ENCODE peak calls at places on chromosomes 12 and 14, in four cellular contexts. One of them, this sample, is unnamed.

GRCh38 chr12:105206686-105207374 is 29.1 kb downstream of the APPL2 start:
- DNase-seq in H9: no peak
- DNase-seq in IMR-90: peak
- DNase-seq in mesendoderm: no peak
- DNase-seq in this sample: no peak

GRCh38 chr14:48251290-48251689 is 575.9 kb upstream of the MDGA2 start:
- DNase-seq in H9: no peak
- DNase-seq in IMR-90: no peak
- DNase-seq in mesendoderm: no peak
- DNase-seq in this sample: no peak

GRCh38 chr12:58309806-58310205 is 368.4 kb downstream of the ATP23 start:
- DNase-seq in H9: no peak
- DNase-seq in IMR-90: no peak
- DNase-seq in mesendoderm: no peak
- DNase-seq in this sample: no peak

GRCh38 chr12:68065687-68066086 is 76.4 kb downstream of the IFNG-AS1 start:
- DNase-seq in H9: no peak
- DNase-seq in IMR-90: no peak
- DNase-seq in mesendoderm: no peak
- DNase-seq in this sample: no peak

GRCh38 chr12:9741726-9742125 is 8.8 kb upstream of the CLECL1 start:
- DNase-seq in H9: no peak
- DNase-seq in IMR-90: no peak
- DNase-seq in mesendoderm: no peak
- DNase-seq in this sample: no peak

GRCh38 chr12:26845057-26845666 is 12.2 kb upstream of the ITPR2 start:
- DNase-seq in H9: peak
- DNase-seq in IMR-90: peak
- DNase-seq in mesendoderm: peak
- DNase-seq in this sample: peak

GRCh38 chr12:114779647-114780046 is 95.7 kb upstream of the TBX3 start:
- DNase-seq in H9: no peak
- DNase-seq in IMR-90: no peak
- DNase-seq in mesendoderm: no peak
- DNase-seq in this sample: no peak

GRCh38 chr12:104939089-104939488 is 19.0 kb downstream of the SLC41A2 start:
- DNase-seq in H9: no peak
- DNase-seq in IMR-90: no peak
- DNase-seq in mesendoderm: no peak
- DNase-seq in this sample: no peak

GRCh38 chr14:72401632-72402428 is 469.6 kb downstream of the RGS6 start:
- DNase-seq in H9: no peak
- DNase-seq in IMR-90: no peak
- DNase-seq in mesendoderm: no peak
- DNase-seq in this sample: no peak

GRCh38 chr12:5592313-5592712 is 160.4 kb downstream of the NTF3 start:
- DNase-seq in H9: no peak
- DNase-seq in IMR-90: no peak
- DNase-seq in mesendoderm: no peak
- DNase-seq in this sample: no peak

GRCh38 chr12:108784270-108784669 is 53.0 kb upstream of the CORO1C start:
- DNase-seq in H9: no peak
- DNase-seq in IMR-90: no peak
- DNase-seq in mesendoderm: no peak
- DNase-seq in this sample: no peak

GRCh38 chr14:83741269-83741668 is 1788.7 kb upstream of the FLRT2 start:
- DNase-seq in H9: no peak
- DNase-seq in IMR-90: no peak
- DNase-seq in mesendoderm: no peak
- DNase-seq in this sample: no peak

GRCh38 chr12:64186789-64187188 is 35.3 kb downstream of the KICS2 start:
- DNase-seq in H9: no peak
- DNase-seq in IMR-90: peak
- DNase-seq in mesendoderm: no peak
- DNase-seq in this sample: no peak

GRCh38 chr12:30908389-30909087 is 18.0 kb upstream of the TSPAN11 start:
- DNase-seq in H9: no peak
- DNase-seq in IMR-90: peak
- DNase-seq in mesendoderm: no peak
- DNase-seq in this sample: no peak

GRCh38 chr12:121806556-121807308 is 2.9 kb downstream of the SETD1B start:
- DNase-seq in H9: no peak
- DNase-seq in IMR-90: no peak
- DNase-seq in mesendoderm: peak
- DNase-seq in this sample: no peak

GRCh38 chr14:36254020-36254614 is 66.3 kb downstream of the MBIP start:
- DNase-seq in H9: peak
- DNase-seq in IMR-90: peak
- DNase-seq in mesendoderm: peak
- DNase-seq in this sample: no peak

GRCh38 chr12:66688836-66689439 is 10.1 kb upstream of the GRIP1 start:
- DNase-seq in H9: peak
- DNase-seq in IMR-90: peak
- DNase-seq in mesendoderm: peak
- DNase-seq in this sample: peak

GRCh38 chr14:56247495-56248087 is 129.4 kb downstream of the PELI2 start:
- DNase-seq in H9: no peak
- DNase-seq in IMR-90: peak
- DNase-seq in mesendoderm: no peak
- DNase-seq in this sample: no peak

GRCh38 chr12:49355913-49356312 is 9.2 kb downstream of the DNAJC22 start:
- DNase-seq in H9: no peak
- DNase-seq in IMR-90: no peak
- DNase-seq in mesendoderm: no peak
- DNase-seq in this sample: no peak

GRCh38 chr14:23324993-23325392 is 3.7 kb downstream of the PABPN1 start:
- DNase-seq in H9: no peak
- DNase-seq in IMR-90: no peak
- DNase-seq in mesendoderm: no peak
- DNase-seq in this sample: no peak

GRCh38 chr14:24132976-24133375 is 2.5 kb downstream of the FITM1 start:
- DNase-seq in H9: no peak
- DNase-seq in IMR-90: no peak
- DNase-seq in mesendoderm: no peak
- DNase-seq in this sample: no peak

GRCh38 chr14:37142835-37143499 is 29.4 kb downstream of the SLC25A21 start:
- DNase-seq in H9: no peak
- DNase-seq in IMR-90: peak
- DNase-seq in mesendoderm: peak
- DNase-seq in this sample: no peak

GRCh38 chr14:86221755-86222154 is 691.8 kb downstream of the FLRT2 start:
- DNase-seq in H9: no peak
- DNase-seq in IMR-90: peak
- DNase-seq in mesendoderm: peak
- DNase-seq in this sample: no peak

GRCh38 chr12:106170285-106170684 is 31.5 kb upstream of the NUAK1 start:
- DNase-seq in H9: no peak
- DNase-seq in IMR-90: peak
- DNase-seq in mesendoderm: no peak
- DNase-seq in this sample: no peak

GRCh38 chr14:101246894-101247853 is 314.1 kb upstream of the DIO3 start:
- DNase-seq in H9: no peak
- DNase-seq in IMR-90: no peak
- DNase-seq in mesendoderm: no peak
- DNase-seq in this sample: no peak

GRCh38 chr12:98551787-98552186 is 36.4 kb downstream of the TMPO start:
- DNase-seq in H9: no peak
- DNase-seq in IMR-90: no peak
- DNase-seq in mesendoderm: peak
- DNase-seq in this sample: no peak

GRCh38 chr14:102188187-102188586 is 48.5 kb downstream of the WDR20 start:
- DNase-seq in H9: no peak
- DNase-seq in IMR-90: no peak
- DNase-seq in mesendoderm: no peak
- DNase-seq in this sample: no peak

GRCh38 chr12:86601550-86602308 is 345.5 kb upstream of the MGAT4C start:
- DNase-seq in H9: peak
- DNase-seq in IMR-90: no peak
- DNase-seq in mesendoderm: no peak
- DNase-seq in this sample: no peak

GRCh38 chr14:99320621-99321235 is 48.7 kb upstream of the BCL11B start:
- DNase-seq in H9: no peak
- DNase-seq in IMR-90: no peak
- DNase-seq in mesendoderm: no peak
- DNase-seq in this sample: no peak

GRCh38 chr14:99320105-99320572 is 48.1 kb upstream of the BCL11B start:
- DNase-seq in H9: peak
- DNase-seq in IMR-90: peak
- DNase-seq in mesendoderm: peak
- DNase-seq in this sample: peak

GRCh38 chr14:99317231-99318090 is 45.5 kb upstream of the BCL11B start:
- DNase-seq in H9: no peak
- DNase-seq in IMR-90: no peak
- DNase-seq in mesendoderm: no peak
- DNase-seq in this sample: no peak

GRCh38 chr14:99318091-99318958 is 46.3 kb upstream of the BCL11B start:
- DNase-seq in H9: peak
- DNase-seq in IMR-90: no peak
- DNase-seq in mesendoderm: peak
- DNase-seq in this sample: no peak

DNA sequence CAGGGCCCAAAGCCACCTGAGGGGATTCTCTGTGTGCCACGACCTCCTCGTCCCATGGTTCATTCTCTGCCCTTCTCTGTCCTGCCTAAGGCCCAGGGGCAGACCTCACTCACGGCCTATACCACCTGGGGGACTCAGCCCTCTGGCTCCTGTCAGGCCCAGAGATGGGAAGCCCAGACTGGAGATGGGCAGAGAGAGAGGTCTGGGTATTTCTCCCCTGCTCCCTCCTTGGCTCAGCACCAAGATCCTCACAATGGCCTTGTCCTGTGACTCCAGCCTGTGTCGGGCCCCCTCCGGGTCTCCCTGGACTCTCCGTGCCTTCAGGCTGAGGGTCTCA is 46.9 kb upstream of the BCL11B start:
- DNase-seq in H9: no peak
- DNase-seq in IMR-90: no peak
- DNase-seq in mesendoderm: no peak
- DNase-seq in this sample: no peak
- H3K18ac ChIP-seq in H9: no peak
- H3K18ac ChIP-seq in IMR-90: no peak
- H3K18ac ChIP-seq in mesendoderm: no peak
- H3K18ac ChIP-seq in this sample: peak

GRCh38 chr12:15336772-15337553 is 14.7 kb downstream of the PTPRO start:
- DNase-seq in H9: no peak
- DNase-seq in IMR-90: peak
- DNase-seq in mesendoderm: no peak
- DNase-seq in this sample: no peak
- H3K4me2 ChIP-seq in H9: no peak
- H3K4me2 ChIP-seq in IMR-90: peak
- H3K4me2 ChIP-seq in mesendoderm: no peak
- H3K4me2 ChIP-seq in this sample: no peak

GRCh38 chr12:123530683-123531082 is 2.8 kb downstream of the RILPL1 start:
- DNase-seq in H9: no peak
- DNase-seq in IMR-90: no peak
- DNase-seq in mesendoderm: no peak
- DNase-seq in this sample: no peak

GRCh38 chr12:123532808-123533649 is 490 bp downstream of the RILPL1 start:
- DNase-seq in H9: peak
- DNase-seq in IMR-90: peak
- DNase-seq in mesendoderm: peak
- DNase-seq in this sample: peak

GRCh38 chr12:123531091-123531490 is 2.4 kb downstream of the RILPL1 start:
- DNase-seq in H9: no peak
- DNase-seq in IMR-90: no peak
- DNase-seq in mesendoderm: no peak
- DNase-seq in this sample: no peak

GRCh38 chr12:123532021-123532420 is 1.5 kb downstream of the RILPL1 start:
- DNase-seq in H9: no peak
- DNase-seq in IMR-90: peak
- DNase-seq in mesendoderm: peak
- DNase-seq in this sample: no peak

DNA sequence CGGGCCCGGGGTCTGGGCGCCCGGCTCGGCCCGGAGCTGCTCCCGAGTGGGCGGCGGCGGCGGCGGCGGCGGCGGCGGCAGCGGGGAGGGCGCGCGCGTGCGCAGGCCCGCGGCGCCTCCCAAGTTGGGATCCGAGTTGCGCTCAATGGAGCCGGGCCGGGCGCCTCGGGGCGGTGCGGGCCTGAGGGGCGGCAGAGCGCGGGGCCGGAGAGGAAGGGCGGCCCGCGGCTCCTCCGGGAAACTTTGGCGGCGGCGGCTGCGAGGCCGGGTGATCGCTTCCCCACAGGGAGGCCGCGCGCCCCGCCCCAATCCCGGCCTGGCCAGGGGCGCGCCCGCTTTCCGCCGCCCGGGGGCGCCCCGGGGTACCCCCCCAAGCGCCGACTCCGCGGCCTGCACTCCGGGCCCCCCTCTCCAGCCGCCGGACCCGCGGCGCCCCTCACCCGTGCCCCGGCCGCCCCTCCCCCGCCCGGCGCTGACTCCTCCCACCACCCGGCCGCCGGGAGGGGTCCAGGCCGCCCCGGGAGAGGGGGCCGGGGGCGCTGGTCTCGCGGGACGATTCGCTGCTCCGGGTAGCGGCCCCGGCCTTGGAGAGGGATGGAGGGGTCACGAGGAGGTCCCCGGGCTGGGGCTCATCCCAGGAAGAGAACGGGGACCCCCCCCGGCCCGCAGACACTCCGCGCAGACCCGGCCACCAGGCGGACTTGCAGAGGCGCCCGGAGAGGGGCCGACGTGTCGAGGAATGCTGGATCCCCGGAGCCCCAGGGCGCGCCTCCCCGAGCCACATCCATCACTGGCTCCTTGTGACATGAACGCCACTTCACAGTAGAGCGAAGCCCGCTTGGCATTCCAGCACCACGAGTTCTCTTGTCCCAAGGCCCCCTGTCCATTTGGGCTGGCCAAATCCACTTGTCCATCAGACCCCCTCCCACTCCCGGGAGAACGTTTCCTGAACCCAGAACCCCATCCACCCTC is at the start of gene RILPL1:
- DNase-seq in H9: peak
- DNase-seq in IMR-90: peak
- DNase-seq in mesendoderm: peak
- DNase-seq in this sample: peak
- H3K18ac ChIP-seq in H9: peak
- H3K18ac ChIP-seq in IMR-90: no peak
- H3K18ac ChIP-seq in mesendoderm: peak
- H3K18ac ChIP-seq in this sample: peak

DNA sequence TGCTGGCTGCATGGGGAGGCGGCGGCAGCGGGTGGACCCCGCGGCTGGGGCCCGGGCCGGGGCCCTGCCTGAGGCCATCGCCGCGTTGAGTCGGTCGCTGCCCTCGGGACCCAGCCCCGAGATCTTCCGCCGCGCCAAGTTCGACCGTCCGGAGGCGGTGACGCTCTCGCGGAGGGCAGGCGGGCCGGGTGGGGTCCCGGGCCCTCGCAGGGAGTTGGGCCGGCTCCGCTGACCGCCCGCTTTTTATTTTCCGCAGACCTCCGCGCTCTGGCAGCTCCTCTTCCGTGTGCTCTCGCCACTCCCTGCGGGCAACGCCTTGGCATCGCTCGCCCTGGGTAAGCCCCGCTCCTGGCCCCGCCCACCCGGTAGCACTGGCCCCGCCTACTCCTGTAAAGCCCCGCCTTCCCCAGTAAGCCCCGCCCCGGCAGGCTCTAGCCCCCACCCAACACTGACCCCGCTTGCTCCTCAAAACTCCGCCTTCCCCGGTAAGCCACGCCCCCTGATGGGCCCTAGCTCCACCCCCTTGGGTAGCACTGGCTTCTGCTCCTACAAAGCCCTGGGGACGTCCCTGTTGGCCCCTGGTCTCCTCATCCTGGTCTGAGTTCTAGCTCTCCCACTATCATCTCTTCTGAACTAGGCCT is 440 bp downstream of the TEDC1 start:
- DNase-seq in H9: peak
- DNase-seq in IMR-90: peak
- DNase-seq in mesendoderm: peak
- DNase-seq in this sample: no peak
- H3K4me2 ChIP-seq in H9: peak
- H3K4me2 ChIP-seq in IMR-90: peak
- H3K4me2 ChIP-seq in mesendoderm: peak
- H3K4me2 ChIP-seq in this sample: peak

This sample was measured in neuronal stem cell.